ENCODE peak calls at places on chromosome 12, in eight cellular contexts. V is lower lobe of right lung, O is ovary, F is small intestine, U is ascending aorta, M is HCT116, P is heart right ventricle, Z is colonic mucosa. Q is an unnamed sample.

GRCh38 chr12:67710582-67710981 is 62.0 kb downstream of the DYRK2 start:
- DNase-seq in V (no peak), O (no peak), F (peak; percentile 99), U (no peak), M (no peak), P (peak; percentile 16), Z (peak; percentile 92), Q (no peak)

GRCh38 chr12:17381211-17381610 is 708.8 kb downstream of the RERGL start:
- DNase-seq in V (no peak), O (no peak), F (no peak), U (no peak), M (no peak), P (no peak), Z (no peak), Q (no peak)

GRCh38 chr12:125188912-125189881 is 124.0 kb downstream of the AACS start:
- DNase-seq in V (no peak), O (no peak), F (no peak), U (no peak), M (no peak), P (no peak), Z (no peak), Q (no peak)

GRCh38 chr12:30450226-30450625 is 245.4 kb downstream of the IPO8 start:
- DNase-seq in V (no peak), O (no peak), F (no peak), U (no peak), M (no peak), P (no peak), Z (no peak), Q (no peak)

GRCh38 chr12:13181375-13182070 is 15.0 kb upstream of the EMP1 start:
- DNase-seq in V (no peak), O (no peak), F (no peak), U (no peak), M (no peak), P (no peak), Z (peak; percentile 6), Q (no peak)

GRCh38 chr12:3990356-3990975 is 117.3 kb upstream of the PARP11 start:
- DNase-seq in V (no peak), O (no peak), F (no peak), U (no peak), M (no peak), P (no peak), Z (no peak), Q (no peak)

GRCh38 chr12:31011746-31012567 is 61.7 kb upstream of the DDX11 start:
- DNase-seq in V (peak; percentile 19), O (no peak), F (no peak), U (no peak), M (no peak), P (no peak), Z (no peak), Q (peak; percentile 71)

GRCh38 chr12:2256915-2257314 is 204.1 kb downstream of the CACNA1C start:
- DNase-seq in V (no peak), O (no peak), F (no peak), U (no peak), M (no peak), P (no peak), Z (no peak), Q (no peak)

GRCh38 chr12:25089738-25090137 is 105.2 kb downstream of the DNAI7 start:
- DNase-seq in V (no peak), O (no peak), F (no peak), U (no peak), M (no peak), P (no peak), Z (no peak), Q (no peak)

GRCh38 chr12:71349950-71350349 is 89.6 kb upstream of the LGR5 start:
- DNase-seq in V (no peak), O (no peak), F (no peak), U (no peak), M (no peak), P (no peak), Z (no peak), Q (no peak)

GRCh38 chr12:3228587-3228986 is 151.4 kb downstream of the TSPAN9 start:
- DNase-seq in V (no peak), O (no peak), F (no peak), U (no peak), M (no peak), P (no peak), Z (no peak), Q (no peak)

GRCh38 chr12:106289196-106289681 is 13.3 kb upstream of the TCP11L2 start:
- DNase-seq in V (no peak), O (no peak), F (no peak), U (no peak), M (no peak), P (no peak), Z (no peak), Q (no peak)

GRCh38 chr12:111404362-111405148 is 1.2 kb upstream of the SH2B3 start:
- DNase-seq in V (peak; percentile 61), O (no peak), F (peak; percentile 19), U (no peak), M (no peak), P (no peak), Z (peak; percentile 59), Q (no peak)

GRCh38 chr12:92898755-92899154 is 30.3 kb downstream of the EEA1 start:
- DNase-seq in V (no peak), O (no peak), F (no peak), U (no peak), M (no peak), P (no peak), Z (no peak), Q (no peak)

GRCh38 chr12:4141344-4142270 is 132.0 kb upstream of the CCND2 start:
- DNase-seq in V (no peak), O (no peak), F (no peak), U (no peak), M (no peak), P (no peak), Z (no peak), Q (no peak)

GRCh38 chr12:24078318-24078765 is 128.9 kb upstream of the SOX5 start:
- DNase-seq in V (no peak), O (no peak), F (no peak), U (no peak), M (no peak), P (no peak), Z (no peak), Q (no peak)

GRCh38 chr12:89574736-89575208 is 48.9 kb upstream of the POC1B start:
- DNase-seq in V (no peak), O (no peak), F (no peak), U (no peak), M (no peak), P (peak; percentile 47), Z (no peak), Q (no peak)

GRCh38 chr12:43428088-43428600 is 123.9 kb downstream of the ADAMTS20 start:
- DNase-seq in V (no peak), O (no peak), F (no peak), U (no peak), M (no peak), P (no peak), Z (no peak), Q (no peak)

GRCh38 chr12:105218434-105218833 is 17.5 kb downstream of the APPL2 start:
- DNase-seq in V (no peak), O (no peak), F (no peak), U (no peak), M (no peak), P (peak; percentile 31), Z (no peak), Q (no peak)

GRCh38 chr12:131390408-131391100 is 320.3 kb upstream of the SFSWAP start:
- DNase-seq in V (no peak), O (no peak), F (peak; percentile 3), U (no peak), M (peak; percentile 3), P (no peak), Z (no peak), Q (peak; percentile 46)

GRCh38 chr12:110199360-110200123 is 75.4 kb downstream of the IFT81 start:
- DNase-seq in V (no peak), O (no peak), F (no peak), U (no peak), M (no peak), P (no peak), Z (no peak), Q (no peak)

GRCh38 chr12:37541356-37541755 is 775.2 kb upstream of the ALG10B start:
- DNase-seq in V (no peak), O (no peak), F (no peak), U (no peak), M (no peak), P (no peak), Z (no peak), Q (no peak)
- H3K9me3 ChIP-seq in V (no peaks in the 10 kb centered on the region), O (peaks cover 5% of the 10 kb centered on the region), F (no peaks in the 10 kb centered on the region), U (no peaks in the 10 kb centered on the region), M (no peaks in the 10 kb centered on the region), P (no peaks in the 10 kb centered on the region), Z (no peaks in the 10 kb centered on the region), Q (peaks cover 23% of the 10 kb centered on the region)

GRCh38 chr12:47905313-47905730 is 528 bp upstream of the VDR start:
- DNase-seq in V (peak; percentile 81), O (peak; percentile 71), F (peak; percentile 83), U (no peak), M (no peak), P (peak; percentile 34), Z (peak; percentile 83), Q (peak; percentile 91)
- H3K4me3 ChIP-seq in V (peak overlapping the region; percentile 70), O (peak overlapping the region; percentile 52), F (peak overlapping the region; percentile 34), U (peak overlapping the region; percentile 78), M (peak overlapping the region; percentile 60), P (peak overlapping the region; percentile 44), Z (peak overlapping the region; percentile 62), Q (peak overlapping the region; percentile 56)

GRCh38 chr12:58395470-58395869 is 454.1 kb downstream of the ATP23 start:
- DNase-seq in V (no peak), O (no peak), F (no peak), U (no peak), M (peak; percentile 26), P (no peak), Z (no peak), Q (no peak)
- H3K9me3 ChIP-seq in V (no peaks in the 10 kb centered on the region), O (no peaks in the 10 kb centered on the region), F (no peaks in the 10 kb centered on the region), U (no peaks in the 10 kb centered on the region), M (no peaks in the 10 kb centered on the region), P (no peaks in the 10 kb centered on the region), Z (no peaks in the 10 kb centered on the region), Q (no peaks in the 10 kb centered on the region)

GRCh38 chr12:27984275-27984674 is 11.7 kb upstream of the PTHLH start:
- DNase-seq in V (no peak), O (no peak), F (no peak), U (no peak), M (no peak), P (no peak), Z (no peak), Q (no peak)

GRCh38 chr12:27981874-27982273 is 9.3 kb upstream of the PTHLH start:
- DNase-seq in V (no peak), O (no peak), F (no peak), U (no peak), M (no peak), P (no peak), Z (no peak), Q (no peak)

GRCh38 chr12:27979145-27979544 is 6.6 kb upstream of the PTHLH start:
- DNase-seq in V (no peak), O (no peak), F (no peak), U (no peak), M (no peak), P (no peak), Z (no peak), Q (no peak)

GRCh38 chr12:27982951-27983350 is 10.4 kb upstream of the PTHLH start:
- DNase-seq in V (no peak), O (no peak), F (no peak), U (no peak), M (no peak), P (no peak), Z (no peak), Q (no peak)

DNA sequence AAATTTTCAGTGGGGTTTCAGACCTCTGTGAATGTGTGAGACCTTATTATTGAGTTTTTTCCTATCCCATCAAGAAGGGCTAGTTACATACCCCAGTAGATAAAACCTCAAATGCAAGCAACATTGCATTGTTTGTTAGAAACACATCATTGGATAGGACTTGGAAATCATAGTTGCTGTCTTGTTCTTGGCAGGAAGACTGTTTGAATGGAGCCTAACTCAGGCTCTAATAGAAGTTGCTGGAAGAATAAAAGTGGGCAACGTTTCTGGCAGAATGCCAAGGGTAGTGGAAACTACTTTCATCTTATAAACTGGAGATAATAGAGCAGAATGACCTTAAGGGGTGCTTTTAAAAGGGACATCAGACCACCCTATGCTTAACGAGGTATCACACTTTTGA is 9.8 kb upstream of the PTHLH start:
- DNase-seq in V (no peak), O (no peak), F (no peak), U (no peak), M (no peak), P (no peak), Z (no peak), Q (no peak)
- H3K4me3 ChIP-seq in V (no peak overlapping the region), O (no peak overlapping the region), F (no peak overlapping the region), U (no peak overlapping the region), M (no peak overlapping the region), P (no peak overlapping the region), Z (no peak overlapping the region), Q (no peak overlapping the region)

Q was measured in spleen.